ENCODE peak calls at places on chromosomes 2 and 18, in ten cellular contexts. G is GM12878, R is sigmoid colon, E is transverse colon, X is endothelial cell of umbilical vein, A is suprapubic skin, W is prostate gland, L is HCT116, F is stomach, O is K562. K is an unnamed sample. For H3K27me3, the result is how much of the 10 kb centered on the place peaks cover.

GRCh38 chr18:22355069-22355468 is 62.6 kb downstream of the CTAGE1 start:
- DNase-seq in G (no peak), R (no peak), E (no peak), X (no peak), A (no peak), W (no peak), L (no peak), F (no peak), O (no peak), K (no peak)

GRCh38 chr2:232345251-232345650 is 33.3 kb upstream of the ALPP start:
- DNase-seq in G (no peak), R (peak), E (no peak), X (no peak), A (no peak), W (no peak), L (no peak), F (no peak), O (no peak), K (no peak)

GRCh38 chr2:216341151-216341550 is 31.1 kb downstream of the MARCHF4 start:
- DNase-seq in G (no peak), R (no peak), E (no peak), X (no peak), A (no peak), W (no peak), L (no peak), F (no peak), O (no peak), K (peak)

GRCh38 chr2:79432731-79433146 is 80.1 kb upstream of the CTNNA2 start:
- DNase-seq in G (no peak), R (no peak), E (no peak), X (no peak), A (no peak), W (no peak), L (no peak), F (peak), O (no peak), K (no peak)

GRCh38 chr2:164913011-164913410 is 42.3 kb downstream of the SLC38A11 start:
- DNase-seq in G (no peak), R (no peak), E (no peak), X (no peak), A (no peak), W (no peak), L (no peak), F (no peak), O (no peak), K (no peak)

GRCh38 chr2:176325732-176326131 is 56.5 kb downstream of the MTX2 start:
- DNase-seq in G (no peak), R (no peak), E (no peak), X (peak), A (no peak), W (no peak), L (no peak), F (no peak), O (no peak), K (no peak)

GRCh38 chr2:174697267-174697666 is 67.0 kb downstream of the CHRNA1 start:
- DNase-seq in G (no peak), R (no peak), E (peak), X (peak), A (no peak), W (no peak), L (peak), F (peak), O (peak), K (no peak)

GRCh38 chr2:197908940-197909339 is 104.5 kb downstream of the PLCL1 start:
- DNase-seq in G (no peak), R (no peak), E (no peak), X (no peak), A (no peak), W (no peak), L (no peak), F (no peak), O (no peak), K (no peak)

GRCh38 chr2:172148246-172148645 is 45.5 kb upstream of the DLX2 start:
- DNase-seq in G (no peak), R (no peak), E (no peak), X (no peak), A (no peak), W (no peak), L (no peak), F (no peak), O (no peak), K (no peak)

GRCh38 chr2:120398051-120398960 is 52.4 kb downstream of the INHBB start:
- DNase-seq in G (no peak), R (peak), E (peak), X (no peak), A (peak), W (no peak), L (no peak), F (peak), O (no peak), K (no peak)

GRCh38 chr2:43123486-43123885 is 102.9 kb downstream of the ZFP36L2 start:
- DNase-seq in G (no peak), R (peak), E (no peak), X (no peak), A (no peak), W (no peak), L (no peak), F (no peak), O (no peak), K (no peak)

GRCh38 chr2:27442282-27442980 is at the start of gene KRTCAP3:
- DNase-seq in G (no peak), R (no peak), E (peak), X (no peak), A (no peak), W (peak), L (peak), F (peak), O (peak), K (no peak)

GRCh38 chr2:240810199-240810598 is 9.8 kb downstream of the KIF1A start:
- DNase-seq in G (no peak), R (no peak), E (no peak), X (no peak), A (no peak), W (no peak), L (no peak), F (no peak), O (no peak), K (no peak)

GRCh38 chr18:48321586-48321985 is 87.6 kb downstream of the ZBTB7C start:
- DNase-seq in G (no peak), R (no peak), E (no peak), X (no peak), A (no peak), W (no peak), L (no peak), F (no peak), O (no peak), K (no peak)

GRCh38 chr2:95309599-95309998 is 12.5 kb downstream of the KCNIP3 start:
- DNase-seq in G (no peak), R (no peak), E (no peak), X (no peak), A (no peak), W (no peak), L (no peak), F (no peak), O (no peak), K (no peak)

GRCh38 chr2:199469514-199470360 is 12.0 kb upstream of the SATB2 start:
- DNase-seq in G (no peak), R (no peak), E (peak), X (no peak), A (no peak), W (no peak), L (no peak), F (no peak), O (no peak), K (peak)

GRCh38 chr2:42200534-42201227 is 31.5 kb downstream of the EML4 start:
- DNase-seq in G (no peak), R (no peak), E (no peak), X (peak), A (no peak), W (no peak), L (no peak), F (no peak), O (no peak), K (no peak)

GRCh38 chr18:36187826-36188721 is 777 bp downstream of the MOCOS start:
- DNase-seq in G (no peak), R (no peak), E (no peak), X (no peak), A (peak), W (no peak), L (peak), F (peak), O (peak), K (peak)

GRCh38 chr2:219020604-219021365 is 20.5 kb downstream of the CFAP65 start:
- DNase-seq in G (no peak), R (peak), E (no peak), X (no peak), A (no peak), W (no peak), L (no peak), F (peak), O (no peak), K (no peak)

GRCh38 chr2:219459460-219460311 is 25.0 kb downstream of the SPEG start:
- DNase-seq in G (no peak), R (peak), E (peak), X (peak), A (no peak), W (peak), L (no peak), F (peak), O (peak), K (no peak)

GRCh38 chr2:186590538-186591441 is 934 bp downstream of the ITGAV start:
- DNase-seq in G (no peak), R (no peak), E (peak), X (peak), A (no peak), W (peak), L (no peak), F (no peak), O (peak), K (no peak)

GRCh38 chr2:239936838-239937581 is 88.1 kb downstream of the NDUFA10 start:
- DNase-seq in G (no peak), R (peak), E (no peak), X (no peak), A (peak), W (no peak), L (no peak), F (peak), O (no peak), K (no peak)

GRCh38 chr2:9884436-9884835 is 41.2 kb downstream of the TAF1B start:
- DNase-seq in G (no peak), R (no peak), E (no peak), X (no peak), A (no peak), W (no peak), L (no peak), F (no peak), O (no peak), K (no peak)

GRCh38 chr18:50327983-50328382 is 40.5 kb upstream of the CXXC1 start:
- DNase-seq in G (no peak), R (no peak), E (no peak), X (no peak), A (no peak), W (no peak), L (no peak), F (no peak), O (no peak), K (no peak)

GRCh38 chr2:96092580-96092877 is 23.8 kb downstream of the ADRA2B start:
- DNase-seq in G (no peak), R (peak), E (peak), X (no peak), A (peak), W (no peak), L (no peak), F (no peak), O (no peak), K (peak)

GRCh38 chr2:233418761-233419625 is 64.7 kb downstream of the DGKD start:
- DNase-seq in G (peak), R (peak), E (no peak), X (peak), A (peak), W (no peak), L (peak), F (peak), O (no peak), K (peak)
- TF ChIP-seq POLR2A in G (peak), R (no peak), E (no peak), X (no peak), A (no peak), W (no peak), L (no peak), F (no peak), O (no peak), K (no peak)

GRCh38 chr18:78770149-78771139 is 209.2 kb upstream of the SALL3 start:
- DNase-seq in G (no peak), R (peak), E (no peak), X (no peak), A (no peak), W (no peak), L (no peak), F (peak), O (no peak), K (no peak)
- H3K27me3 ChIP-seq in G (under half), R (under half), E (under half), X (under half), A (under half), W (under half), L (under half), F (under half), O (under half), K (under half)

GRCh38 chr2:238600506-238601432 is 174.0 kb downstream of the ASB1 start:
- DNase-seq in G (no peak), R (no peak), E (no peak), X (no peak), A (no peak), W (no peak), L (no peak), F (no peak), O (no peak), K (peak)

GRCh38 chr2:238599549-238600505 is 173.1 kb downstream of the ASB1 start:
- DNase-seq in G (no peak), R (no peak), E (no peak), X (no peak), A (no peak), W (no peak), L (no peak), F (no peak), O (no peak), K (peak)

GRCh38 chr2:238602223-238602945 is 175.7 kb downstream of the ASB1 start:
- DNase-seq in G (no peak), R (no peak), E (no peak), X (no peak), A (no peak), W (peak), L (no peak), F (no peak), O (no peak), K (peak)

GRCh38 chr2:238603596-238603995 is 176.9 kb downstream of the ASB1 start:
- DNase-seq in G (no peak), R (no peak), E (no peak), X (no peak), A (no peak), W (no peak), L (no peak), F (no peak), O (no peak), K (no peak)

DNA sequence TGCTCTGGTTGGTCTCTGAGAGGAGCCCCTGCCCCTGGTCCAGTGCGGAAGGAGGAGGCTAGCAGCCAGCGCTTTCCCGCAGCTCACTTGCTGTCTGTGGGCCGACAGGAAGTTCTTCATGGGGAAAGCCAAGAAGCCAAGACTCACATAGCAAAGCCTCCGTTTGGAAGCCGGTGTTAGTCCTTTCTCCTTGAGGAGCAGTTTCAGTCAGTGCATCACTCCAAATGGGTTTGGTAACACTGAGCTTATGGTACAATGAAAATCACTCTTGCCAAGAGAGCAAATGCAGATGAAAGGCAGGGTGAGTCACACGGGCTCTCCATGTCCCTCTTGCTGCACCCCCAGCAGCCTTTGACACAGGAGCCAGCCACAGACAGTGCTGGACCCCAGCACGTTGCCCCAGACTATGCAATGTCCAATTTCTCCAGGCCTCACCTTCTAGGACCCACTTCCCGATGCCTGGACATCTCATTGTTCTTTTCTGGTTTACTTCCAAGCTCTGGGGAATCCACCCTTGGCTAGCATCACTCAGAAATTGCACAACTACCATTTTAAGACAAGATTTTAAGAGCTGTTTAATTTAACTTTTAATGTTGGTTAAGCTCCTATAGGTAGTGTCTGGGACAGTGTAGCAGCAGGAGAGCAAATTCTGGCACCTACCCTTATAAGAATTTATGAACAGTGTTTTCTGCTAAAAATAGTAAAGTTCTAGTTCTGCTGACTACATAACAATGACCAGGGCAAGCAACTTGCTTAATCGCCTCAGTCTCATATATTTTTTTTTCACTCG is 174.9 kb downstream of the ASB1 start:
- DNase-seq in G (no peak), R (peak), E (peak), X (no peak), A (no peak), W (peak), L (no peak), F (no peak), O (no peak), K (peak)
- TF ChIP-seq POLR2AphosphoS5 in G (no peak), R (peak), E (peak), X (no peak), A (peak), W (peak), L (no peak), F (peak), O (no peak), K (peak)

DNA sequence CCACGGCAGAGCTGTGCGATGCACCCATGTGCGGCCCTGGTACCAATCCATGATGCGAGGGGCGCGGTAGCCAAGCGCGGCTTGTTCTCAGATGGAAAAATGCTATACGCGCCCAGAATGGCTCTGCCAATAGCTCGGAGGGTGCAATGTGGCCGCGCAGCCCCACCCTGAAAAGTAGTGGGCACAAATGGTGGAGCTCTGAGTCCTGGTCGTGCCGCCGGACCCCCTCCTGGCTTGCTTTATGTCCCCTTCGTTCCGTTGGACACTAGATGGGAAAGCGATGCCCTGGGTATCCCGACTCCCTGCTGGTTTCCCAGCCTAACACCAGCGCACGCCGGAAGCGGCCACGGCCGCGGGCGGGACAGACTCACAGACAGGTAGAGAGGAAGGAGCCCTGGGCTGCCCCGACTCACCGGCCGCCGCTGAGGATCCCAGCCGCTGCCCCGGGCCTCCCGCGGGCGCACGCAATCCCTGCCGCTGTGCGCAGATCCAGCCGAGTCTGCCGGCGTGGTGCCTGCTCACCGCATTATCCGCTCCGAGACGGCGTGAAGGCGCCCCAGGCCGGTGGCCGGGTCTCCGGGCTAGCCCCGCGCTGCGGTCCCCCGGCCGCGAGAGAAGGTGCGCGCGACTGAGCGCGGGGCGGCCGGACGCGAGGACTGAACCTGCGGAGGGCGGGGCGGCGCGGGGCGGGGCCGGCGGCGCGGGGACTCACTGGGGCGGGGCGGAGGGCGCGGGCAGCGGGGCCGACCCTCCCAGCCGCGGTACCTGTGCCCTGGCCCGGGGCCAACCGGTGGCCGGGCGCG is at the start of gene CDC42EP3:
- DNase-seq in G (no peak), R (peak), E (peak), X (peak), A (peak), W (peak), L (no peak), F (peak), O (peak), K (no peak)
- TF ChIP-seq POLR2A in G (peak), R (peak), E (peak), X (peak), A (peak), W (peak), L (peak), F (no peak), O (no peak), K (peak)

GRCh38 chr18:63097198-63097597 is 222.4 kb downstream of the BCL2 start:
- DNase-seq in G (no peak), R (peak), E (no peak), X (no peak), A (no peak), W (no peak), L (no peak), F (no peak), O (no peak), K (peak)
- H3K27me3 ChIP-seq in G (under half), R (under half), E (under half), X (under half), A (under half), W (under half), L (under half), F (under half), O (under half), K (under half)

GRCh38 chr2:47906261-47907096 is at the start of gene FBXO11:
- DNase-seq in G (peak), R (peak), E (peak), X (peak), A (peak), W (peak), L (peak), F (peak), O (peak), K (peak)

GRCh38 chr2:47907097-47907781 is 941 bp upstream of the FBXO11 start:
- DNase-seq in G (no peak), R (no peak), E (peak), X (no peak), A (no peak), W (peak), L (no peak), F (peak), O (peak), K (no peak)

GRCh38 chr2:47905454-47906260 is 641 bp downstream of the FBXO11 start:
- DNase-seq in G (no peak), R (peak), E (peak), X (peak), A (peak), W (peak), L (no peak), F (peak), O (peak), K (no peak)

GRCh38 chr2:47903781-47904447 is 2.4 kb downstream of the FBXO11 start:
- DNase-seq in G (no peak), R (no peak), E (no peak), X (peak), A (no peak), W (no peak), L (no peak), F (no peak), O (no peak), K (no peak)

DNA sequence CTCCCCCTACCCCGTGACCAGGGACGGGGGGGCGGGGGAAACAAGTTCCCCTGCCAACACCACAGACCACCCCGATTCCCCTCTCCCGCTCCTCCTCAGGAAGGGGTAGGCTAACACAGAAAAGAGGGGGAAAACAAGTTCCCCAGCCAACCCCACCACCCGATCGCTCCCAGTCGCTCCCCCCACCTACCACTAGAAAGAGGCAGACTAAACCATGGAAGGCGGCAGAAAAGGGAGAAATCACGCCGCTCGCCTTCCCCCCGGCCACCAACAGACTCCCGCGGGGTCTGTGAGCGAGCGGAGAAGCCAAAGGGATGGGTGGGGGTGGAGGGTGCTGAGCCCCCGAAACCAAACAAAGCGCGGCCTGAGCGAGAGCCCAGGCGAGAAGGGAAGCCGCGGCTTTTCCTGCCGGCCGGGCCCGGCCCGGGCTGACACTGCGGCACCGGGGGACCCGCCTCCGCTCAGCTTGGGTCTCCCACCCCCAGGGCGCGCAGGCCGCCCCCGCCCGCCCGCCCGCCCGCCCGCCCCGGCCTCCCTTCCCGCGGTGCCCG is 1.3 kb downstream of the FBXO11 start:
- DNase-seq in G (no peak), R (no peak), E (peak), X (peak), A (no peak), W (peak), L (no peak), F (peak), O (peak), K (no peak)
- TF ChIP-seq POLR2AphosphoS5 in G (no peak), R (peak), E (no peak), X (no peak), A (no peak), W (no peak), L (no peak), F (no peak), O (no peak), K (no peak)